ENCODE peak calls at places on chromosomes 11 and 22, in four cellular contexts. One of them, this sample, is unnamed.

GRCh38 chr22:42330953-42331525 is 60.6 kb upstream of the TCF20 start:
- DNase-seq in T1000: no peak
- DNase-seq in stromal cell of bone marrow: no peak
- DNase-seq in stimulated activated CD8-positive, alpha-beta memory T cell treated with anti-CD3 and anti-CD28 coated beads, Interleukin-4, amount 100 ng/mL, for 24 hours: no peak
- DNase-seq in this sample: no peak

GRCh38 chr11:103529217-103529684 is 420.0 kb downstream of the DYNC2H1 start:
- DNase-seq in T1000: peak
- DNase-seq in stromal cell of bone marrow: peak
- DNase-seq in stimulated activated CD8-positive, alpha-beta memory T cell treated with anti-CD3 and anti-CD28 coated beads, Interleukin-4, amount 100 ng/mL, for 24 hours: no peak
- DNase-seq in this sample: peak

GRCh38 chr11:16154715-16155396 is 201.5 kb downstream of the SOX6 start:
- DNase-seq in T1000: no peak
- DNase-seq in stromal cell of bone marrow: no peak
- DNase-seq in stimulated activated CD8-positive, alpha-beta memory T cell treated with anti-CD3 and anti-CD28 coated beads, Interleukin-4, amount 100 ng/mL, for 24 hours: no peak
- DNase-seq in this sample: peak

GRCh38 chr11:6968816-6969215 is 42.6 kb downstream of the ZNF215 start:
- DNase-seq in T1000: no peak
- DNase-seq in stromal cell of bone marrow: peak
- DNase-seq in stimulated activated CD8-positive, alpha-beta memory T cell treated with anti-CD3 and anti-CD28 coated beads, Interleukin-4, amount 100 ng/mL, for 24 hours: no peak
- DNase-seq in this sample: no peak

GRCh38 chr11:61949169-61950034 is 749 bp upstream of the BEST1 start:
- DNase-seq in T1000: no peak
- DNase-seq in stromal cell of bone marrow: peak
- DNase-seq in stimulated activated CD8-positive, alpha-beta memory T cell treated with anti-CD3 and anti-CD28 coated beads, Interleukin-4, amount 100 ng/mL, for 24 hours: no peak
- DNase-seq in this sample: no peak

GRCh38 chr11:3833461-3833860 is 7.3 kb downstream of the RHOG start:
- DNase-seq in T1000: no peak
- DNase-seq in stromal cell of bone marrow: no peak
- DNase-seq in stimulated activated CD8-positive, alpha-beta memory T cell treated with anti-CD3 and anti-CD28 coated beads, Interleukin-4, amount 100 ng/mL, for 24 hours: no peak
- DNase-seq in this sample: no peak

GRCh38 chr11:13329670-13330401 is 52.2 kb downstream of the BMAL1 start:
- DNase-seq in T1000: no peak
- DNase-seq in stromal cell of bone marrow: no peak
- DNase-seq in stimulated activated CD8-positive, alpha-beta memory T cell treated with anti-CD3 and anti-CD28 coated beads, Interleukin-4, amount 100 ng/mL, for 24 hours: no peak
- DNase-seq in this sample: no peak

GRCh38 chr11:73321342-73322110 is 13.4 kb downstream of the ARHGEF17 start:
- DNase-seq in T1000: no peak
- DNase-seq in stromal cell of bone marrow: no peak
- DNase-seq in stimulated activated CD8-positive, alpha-beta memory T cell treated with anti-CD3 and anti-CD28 coated beads, Interleukin-4, amount 100 ng/mL, for 24 hours: no peak
- DNase-seq in this sample: no peak

GRCh38 chr11:94544832-94545640 is 1.3 kb downstream of the FUT4 start:
- DNase-seq in T1000: no peak
- DNase-seq in stromal cell of bone marrow: no peak
- DNase-seq in stimulated activated CD8-positive, alpha-beta memory T cell treated with anti-CD3 and anti-CD28 coated beads, Interleukin-4, amount 100 ng/mL, for 24 hours: no peak
- DNase-seq in this sample: no peak

GRCh38 chr11:44611088-44611487 is 45.6 kb downstream of the CD82 start:
- DNase-seq in T1000: no peak
- DNase-seq in stromal cell of bone marrow: no peak
- DNase-seq in stimulated activated CD8-positive, alpha-beta memory T cell treated with anti-CD3 and anti-CD28 coated beads, Interleukin-4, amount 100 ng/mL, for 24 hours: no peak
- DNase-seq in this sample: no peak

GRCh38 chr22:38788417-38788816 is 5.5 kb downstream of the DNAL4 start:
- DNase-seq in T1000: peak
- DNase-seq in stromal cell of bone marrow: peak
- DNase-seq in stimulated activated CD8-positive, alpha-beta memory T cell treated with anti-CD3 and anti-CD28 coated beads, Interleukin-4, amount 100 ng/mL, for 24 hours: no peak
- DNase-seq in this sample: no peak

GRCh38 chr11:5596611-5597201 is at the start of gene TRIM6:
- DNase-seq in T1000: no peak
- DNase-seq in stromal cell of bone marrow: peak
- DNase-seq in stimulated activated CD8-positive, alpha-beta memory T cell treated with anti-CD3 and anti-CD28 coated beads, Interleukin-4, amount 100 ng/mL, for 24 hours: no peak
- DNase-seq in this sample: no peak

GRCh38 chr11:1260023-1260501 is 37.2 kb downstream of the MUC5B start:
- DNase-seq in T1000: no peak
- DNase-seq in stromal cell of bone marrow: no peak
- DNase-seq in stimulated activated CD8-positive, alpha-beta memory T cell treated with anti-CD3 and anti-CD28 coated beads, Interleukin-4, amount 100 ng/mL, for 24 hours: peak
- DNase-seq in this sample: peak

GRCh38 chr11:14449302-14449714 is 50.3 kb downstream of the COPB1 start:
- DNase-seq in T1000: no peak
- DNase-seq in stromal cell of bone marrow: no peak
- DNase-seq in stimulated activated CD8-positive, alpha-beta memory T cell treated with anti-CD3 and anti-CD28 coated beads, Interleukin-4, amount 100 ng/mL, for 24 hours: no peak
- DNase-seq in this sample: no peak

GRCh38 chr22:42693763-42694683 is 26.6 kb downstream of the A4GALT start:
- DNase-seq in T1000: no peak
- DNase-seq in stromal cell of bone marrow: no peak
- DNase-seq in stimulated activated CD8-positive, alpha-beta memory T cell treated with anti-CD3 and anti-CD28 coated beads, Interleukin-4, amount 100 ng/mL, for 24 hours: no peak
- DNase-seq in this sample: no peak

GRCh38 chr11:82996966-82997606 is 74.6 kb downstream of the RAB30 start:
- DNase-seq in T1000: no peak
- DNase-seq in stromal cell of bone marrow: no peak
- DNase-seq in stimulated activated CD8-positive, alpha-beta memory T cell treated with anti-CD3 and anti-CD28 coated beads, Interleukin-4, amount 100 ng/mL, for 24 hours: no peak
- DNase-seq in this sample: no peak

GRCh38 chr22:27348634-27349033 is 452.9 kb downstream of the MN1 start:
- DNase-seq in T1000: no peak
- DNase-seq in stromal cell of bone marrow: peak
- DNase-seq in stimulated activated CD8-positive, alpha-beta memory T cell treated with anti-CD3 and anti-CD28 coated beads, Interleukin-4, amount 100 ng/mL, for 24 hours: no peak
- DNase-seq in this sample: no peak